ENCODE peak calls at places on chromosomes 16 and 17, in four cellular contexts. N is CD8-positive, alpha-beta memory T cell; D is effector memory CD4-positive, alpha-beta T cell; Y is PC-3. O is an unnamed sample.

GRCh38 chr16:50228364-50228868 is 37.9 kb upstream of the ADCY7 start:
- DNase-seq in N (no peak), D (no peak), Y (no peak), O (no peak)

GRCh38 chr17:77827461-77827968 is 131.0 kb upstream of the TNRC6C start:
- DNase-seq in N (no peak), D (no peak), Y (no peak), O (no peak)

GRCh38 chr16:75087040-75087979 is 29.3 kb downstream of the LDHD start:
- DNase-seq in N (no peak), D (no peak), Y (no peak), O (peak; percentile 89)

GRCh38 chr16:52538511-52538910 is 8.4 kb downstream of the TOX3 start:
- DNase-seq in N (no peak), D (no peak), Y (no peak), O (no peak)

GRCh38 chr17:72119963-72120877 is 600 bp upstream of the SOX9 start:
- DNase-seq in N (no peak), D (no peak), Y (peak; percentile 73), O (peak; percentile 67)

GRCh38 chr17:59890720-59891119 is 2.0 kb downstream of the TUBD1 start:
- DNase-seq in N (no peak), D (no peak), Y (peak; percentile 71), O (no peak)

GRCh38 chr16:58299757-58300349 is 5.0 kb upstream of the PRSS54 start:
- DNase-seq in N (no peak), D (peak; percentile 1), Y (peak; percentile 52), O (peak; percentile 10)

GRCh38 chr17:64282753-64283080 is 19.7 kb upstream of the TEX2 start:
- DNase-seq in N (no peak), D (no peak), Y (peak; percentile 25), O (no peak)

GRCh38 chr17:20206591-20206990 is 197.4 kb downstream of the SPECC1 start:
- DNase-seq in N (no peak), D (no peak), Y (peak; percentile 91), O (peak; percentile 73)

GRCh38 chr16:55271945-55272513 is 52.0 kb upstream of the IRX6 start:
- DNase-seq in N (no peak), D (no peak), Y (no peak), O (no peak)

GRCh38 chr17:48441231-48441711 is 11.3 kb upstream of the SKAP1 start:
- DNase-seq in N (peak; percentile 77), D (peak; percentile 42), Y (no peak), O (no peak)

GRCh38 chr17:15981208-15981607 is 18.3 kb downstream of the ZSWIM7 start:
- DNase-seq in N (no peak), D (no peak), Y (peak; percentile 40), O (no peak)

GRCh38 chr17:67491009-67491677 is 114.1 kb downstream of the PITPNC1 start:
- DNase-seq in N (no peak), D (no peak), Y (no peak), O (peak; percentile 98)

GRCh38 chr17:11935734-11936406 is 61.4 kb downstream of the ZNF18 start:
- DNase-seq in N (no peak), D (no peak), Y (peak; percentile 92), O (peak; percentile 34)

GRCh38 chr16:2934450-2934849 is 22.7 kb downstream of the FLYWCH1 start:
- DNase-seq in N (no peak), D (no peak), Y (no peak), O (no peak)

GRCh38 chr17:12853921-12854320 is 64.6 kb downstream of the ARHGAP44 start:
- DNase-seq in N (no peak), D (no peak), Y (no peak), O (no peak)

GRCh38 chr17:43723697-43724359 is 34.8 kb downstream of the SOST start:
- DNase-seq in N (no peak), D (no peak), Y (peak; percentile 90), O (peak; percentile 66)

GRCh38 chr17:67600408-67600807 is 117.3 kb upstream of the NOL11 start:
- DNase-seq in N (no peak), D (no peak), Y (no peak), O (no peak)

DNA sequence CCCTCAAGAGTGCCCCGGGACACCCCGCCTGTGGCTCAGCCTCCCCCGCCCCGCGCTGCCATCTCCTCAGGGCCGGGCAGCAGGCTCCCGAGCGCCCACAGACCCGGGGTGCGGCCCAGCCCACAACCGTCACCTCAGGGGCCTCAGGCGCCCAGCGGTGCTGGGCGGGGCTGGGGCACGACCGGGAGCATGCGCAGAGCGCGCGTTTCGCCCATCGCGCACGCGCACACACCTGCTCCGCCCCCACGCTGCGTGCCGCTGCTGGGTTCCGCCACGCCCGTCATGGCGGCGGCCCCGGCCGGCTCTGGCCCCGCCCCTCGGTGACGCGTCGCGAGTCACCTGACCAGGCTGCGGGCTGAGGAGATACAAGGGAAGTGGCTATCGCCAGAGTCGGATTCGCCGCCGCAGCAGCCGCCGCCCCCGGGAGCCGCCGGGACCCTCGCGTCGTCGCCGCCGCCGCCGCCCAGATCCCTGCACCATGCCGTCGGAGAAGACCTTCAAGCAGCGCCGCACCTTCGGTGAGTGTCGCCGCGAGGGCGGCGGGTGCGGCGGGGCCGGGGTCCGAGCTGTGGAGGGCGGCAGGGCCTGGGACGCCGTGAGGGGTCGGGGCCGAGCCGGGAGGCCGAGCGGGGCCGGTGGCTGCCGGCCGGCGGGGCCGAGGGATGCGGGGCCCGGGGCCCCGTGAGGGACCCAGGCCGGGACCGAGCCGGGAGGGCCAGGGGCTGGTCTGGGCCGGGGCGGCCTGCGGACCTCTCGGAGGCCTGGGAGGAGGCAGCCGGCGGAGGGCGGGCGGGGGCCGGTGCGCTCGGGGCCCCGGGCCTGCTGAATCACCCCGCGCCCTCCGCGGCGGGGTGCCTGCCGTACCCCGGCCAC is at the start of gene MAP1LC3B:
- DNase-seq in N (peak; percentile 98), D (peak; percentile 96), Y (peak; percentile 94), O (peak; percentile 95)
- H3K4me3 ChIP-seq in N (peak within 1 kb of the TSS; percentile 53), D (peak within 1 kb of the TSS; percentile 80), Y (peak within 1 kb of the TSS; percentile 96), O (peak within 1 kb of the TSS; percentile 97)

GRCh38 chr17:81329279-81329926 is 34.3 kb upstream of the SLC38A10 start:
- DNase-seq in N (no peak), D (no peak), Y (peak; percentile 99), O (peak; percentile 84)
- H3K4me3 ChIP-seq in N (no peak overlapping the region), D (no peak overlapping the region), Y (peak overlapping the region; percentile 47), O (no peak overlapping the region)

GRCh38 chr16:4071686-4072561 is 44.3 kb downstream of the ADCY9 start:
- DNase-seq in N (no peak), D (no peak), Y (no peak), O (no peak)

GRCh38 chr16:4062212-4062802 is 53.9 kb downstream of the ADCY9 start:
- DNase-seq in N (no peak), D (no peak), Y (no peak), O (no peak)

GRCh38 chr16:4070936-4071335 is 45.3 kb downstream of the ADCY9 start:
- DNase-seq in N (no peak), D (no peak), Y (no peak), O (no peak)

GRCh38 chr16:4064950-4065352 is 51.3 kb downstream of the ADCY9 start:
- DNase-seq in N (peak; percentile 57), D (no peak), Y (no peak), O (no peak)

DNA sequence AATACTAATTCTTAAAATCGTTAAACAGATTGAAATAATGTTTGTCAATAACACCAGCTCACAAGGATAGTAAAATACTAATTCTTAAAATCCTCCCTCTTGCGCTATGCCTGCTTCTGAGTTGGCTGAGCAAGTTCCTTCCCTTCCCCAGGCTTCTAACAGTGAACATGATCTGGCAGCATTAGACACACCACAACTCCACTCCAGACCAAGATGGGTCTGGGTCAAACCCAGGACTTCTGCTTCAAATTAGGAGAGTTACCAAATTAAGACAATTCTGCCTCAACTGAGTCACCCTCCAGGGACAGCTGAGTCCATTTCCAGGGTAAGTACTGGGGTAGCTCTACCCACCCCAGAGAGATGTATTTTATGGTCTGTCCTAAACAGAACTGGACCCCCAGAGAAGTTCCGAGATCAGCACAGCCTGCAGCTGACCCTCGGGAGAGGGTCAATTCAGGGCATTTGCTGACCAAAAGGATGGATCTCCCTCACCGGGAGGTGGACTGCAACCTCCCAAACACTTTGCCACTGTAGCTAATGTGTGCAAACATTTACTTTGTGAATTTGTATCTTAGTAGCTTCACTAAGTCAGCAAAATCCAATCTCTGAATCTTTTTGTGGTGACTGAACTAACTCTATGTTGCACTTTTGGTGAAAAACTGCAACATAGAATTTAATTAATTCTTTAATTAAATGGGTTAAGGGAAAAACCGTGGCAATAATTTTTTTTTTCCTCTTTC is 48.8 kb downstream of the ADCY9 start:
- DNase-seq in N (no peak), D (no peak), Y (no peak), O (peak; percentile 68)
- H3K4me3 ChIP-seq in N (no peak overlapping the region), D (no peak overlapping the region), Y (no peak overlapping the region), O (no peak overlapping the region)

DNA sequence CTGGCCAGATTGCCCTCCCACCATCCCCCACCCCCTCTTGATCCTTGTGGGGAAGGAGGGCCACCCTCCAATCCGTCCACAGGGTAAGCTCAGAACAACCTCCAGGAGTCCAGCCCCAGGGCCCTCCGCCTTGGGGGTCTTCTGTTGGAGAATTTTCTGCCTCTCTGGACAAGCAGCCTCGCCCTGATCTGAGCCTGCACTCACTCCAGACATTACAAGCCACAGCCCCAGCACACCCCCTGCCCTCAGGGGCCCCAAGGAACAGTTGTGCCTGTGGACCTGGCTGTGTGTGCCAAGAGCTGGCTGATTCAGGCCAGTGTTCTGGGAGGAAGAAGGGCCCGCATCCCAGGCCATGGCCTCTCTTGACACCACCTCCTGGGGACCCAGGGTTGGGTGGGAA is 466 bp upstream of the ARHGAP27 start:
- DNase-seq in N (peak; percentile 41), D (no peak), Y (peak; percentile 21), O (no peak)
- H3K4me3 ChIP-seq in N (no peak overlapping the region), D (no peak overlapping the region), Y (peak overlapping the region; percentile 83), O (no peak overlapping the region)

GRCh38 chr16:27551046-27551445 is 1.1 kb downstream of the KATNIP start:
- DNase-seq in N (no peak), D (no peak), Y (no peak), O (no peak)
- H3K4me3 ChIP-seq in N (no peak overlapping the region), D (no peak overlapping the region), Y (peak overlapping the region; percentile 97), O (peak overlapping the region; percentile 99)

GRCh38 chr16:22948058-22948602 is 134.2 kb downstream of the HS3ST2 start:
- DNase-seq in N (no peak), D (no peak), Y (no peak), O (peak; percentile 1)
- H3K4me3 ChIP-seq in N (no peak overlapping the region), D (no peak overlapping the region), Y (no peak overlapping the region), O (peak overlapping the region; percentile 28)

GRCh38 chr16:81403208-81403600 is 41.4 kb upstream of the CMIP start:
- DNase-seq in N (no peak), D (no peak), Y (no peak), O (no peak)
- H3K4me3 ChIP-seq in N (no peak overlapping the region), D (no peak overlapping the region), Y (no peak overlapping the region), O (no peak overlapping the region)

GRCh38 chr17:76270770-76271668 is 5.9 kb downstream of the UBALD2 start:
- DNase-seq in N (peak; percentile 57), D (no peak), Y (no peak), O (no peak)
- H3K4me3 ChIP-seq in N (peak overlapping the region; percentile 59), D (peak overlapping the region; percentile 48), Y (no peak overlapping the region), O (no peak overlapping the region)

DNA sequence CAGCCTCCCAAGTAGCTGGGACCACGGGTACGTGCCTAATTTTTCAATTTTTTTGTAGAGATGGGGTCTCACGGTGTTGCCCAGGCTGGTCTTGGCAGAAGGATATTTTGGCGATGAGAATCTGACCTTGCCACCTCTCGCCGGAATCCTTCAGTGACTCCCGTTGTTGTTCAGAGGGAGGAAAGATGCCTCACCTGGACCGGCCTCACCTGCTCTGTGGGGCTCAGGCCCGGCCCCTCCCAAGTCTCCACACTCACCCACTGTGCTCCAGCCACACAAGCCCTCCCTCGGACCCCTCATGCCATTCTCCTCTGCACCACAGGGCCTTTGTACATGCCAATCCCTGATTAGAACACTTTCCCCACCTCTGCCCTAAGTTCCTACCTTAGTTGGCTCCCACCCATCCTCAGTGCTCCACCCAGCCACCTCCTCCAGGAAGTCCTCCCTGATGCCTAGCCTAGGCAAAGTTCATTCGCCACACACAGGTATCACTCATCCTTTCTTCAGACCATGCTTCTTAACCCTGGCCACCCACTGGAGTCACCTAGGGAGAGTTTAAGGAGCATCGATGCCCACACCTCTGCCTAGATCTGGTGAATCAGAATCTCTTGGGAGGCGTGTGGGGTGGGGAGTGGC is 136.1 kb downstream of the GSG1L start:
- DNase-seq in N (no peak), D (no peak), Y (no peak), O (no peak)
- H3K4me3 ChIP-seq in N (no peak overlapping the region), D (no peak overlapping the region), Y (no peak overlapping the region), O (no peak overlapping the region)

O was measured in fibroblast of the aortic adventitia.